ENCODE peak calls at places on chromosomes 4 and X, in nine cellular contexts. M, D, K, S, F, V, T, L and W are unnamed samples.
A peak's percentile ranks its signal among the peaks of the same experiment; 100 is the strongest.

GRCh38 chr4:2862528-2862927 is 18.9 kb downstream of the ADD1 start:
- DNase-seq in M (no peak), D (peak; percentile 50), K (no peak), S (no peak), F (peak; percentile 45), V (no peak), T (no peak), L (no peak), W (no peak)

GRCh38 chr4:20159516-20159915 is 92.2 kb upstream of the SLIT2 start:
- DNase-seq in M (no peak), D (no peak), K (no peak), S (no peak), F (no peak), V (no peak), T (no peak), L (no peak), W (no peak)

GRCh38 chr4:172127168-172127567 is 314.0 kb downstream of the GALNTL6 start:
- DNase-seq in M (no peak), D (no peak), K (no peak), S (no peak), F (no peak), V (no peak), T (no peak), L (no peak), W (no peak)

GRCh38 chr4:99720206-99720605 is 62.6 kb upstream of the C4orf54 start:
- DNase-seq in M (no peak), D (no peak), K (no peak), S (no peak), F (no peak), V (no peak), T (no peak), L (no peak), W (no peak)

GRCh38 chr4:142567620-142568451 is 278.3 kb downstream of the INPP4B start:
- DNase-seq in M (no peak), D (no peak), K (peak; percentile 35), S (no peak), F (peak; percentile 13), V (no peak), T (no peak), L (no peak), W (no peak)

GRCh38 chrX:16825306-16826035 is 39.2 kb downstream of the TXLNG start:
- DNase-seq in M (no peak), D (no peak), K (no peak), S (peak; percentile 29), F (peak; percentile 51), V (no peak), T (no peak), L (no peak), W (no peak)

GRCh38 chr4:176631611-176632010 is 161.1 kb downstream of the VEGFC start:
- DNase-seq in M (no peak), D (no peak), K (no peak), S (no peak), F (no peak), V (no peak), T (no peak), L (no peak), W (no peak)

GRCh38 chrX:41759817-41760216 is 35.8 kb downstream of the GPR82 start:
- DNase-seq in M (no peak), D (peak; percentile 10), K (no peak), S (peak; percentile 14), F (peak; percentile 39), V (no peak), T (no peak), L (no peak), W (peak; percentile 9)

GRCh38 chr4:153643406-153644016 is 40.6 kb upstream of the TLR2 start:
- DNase-seq in M (no peak), D (no peak), K (no peak), S (peak; percentile 69), F (peak; percentile 60), V (no peak), T (no peak), L (no peak), W (no peak)

GRCh38 chr4:84238247-84239090 is 260.6 kb downstream of the NKX6-1 start:
- DNase-seq in M (no peak), D (no peak), K (no peak), S (no peak), F (peak; percentile 64), V (no peak), T (no peak), L (no peak), W (no peak)

GRCh38 chr4:170849969-170850368 is 760.2 kb upstream of the AADAT start:
- DNase-seq in M (no peak), D (no peak), K (no peak), S (no peak), F (no peak), V (no peak), T (no peak), L (no peak), W (no peak)

GRCh38 chrX:130082244-130083106 is 27.8 kb downstream of the ELF4 start:
- DNase-seq in M (peak; percentile 73), D (peak; percentile 21), K (peak; percentile 37), S (no peak), F (no peak), V (peak; percentile 46), T (no peak), L (peak; percentile 92), W (no peak)

GRCh38 chr4:75135068-75135825 is 202.3 kb downstream of the PARM1 start:
- DNase-seq in M (no peak), D (no peak), K (no peak), S (no peak), F (no peak), V (no peak), T (no peak), L (no peak), W (no peak)

GRCh38 chr4:3827616-3828492 is 61.7 kb downstream of the ADRA2C start:
- DNase-seq in M (peak; percentile 82), D (peak; percentile 96), K (peak; percentile 95), S (peak; percentile 93), F (peak; percentile 25), V (no peak), T (peak; percentile 99), L (peak; percentile 83), W (no peak)

GRCh38 chr4:15690020-15690809 is 8.6 kb downstream of the FAM200B start:
- DNase-seq in M (no peak), D (no peak), K (no peak), S (no peak), F (peak; percentile 85), V (no peak), T (no peak), L (no peak), W (no peak)

GRCh38 chrX:48645669-48646068 is 37.9 kb upstream of the WAS start:
- DNase-seq in M (no peak), D (no peak), K (no peak), S (no peak), F (no peak), V (no peak), T (no peak), L (no peak), W (no peak)

GRCh38 chrX:48648299-48648698 is 35.3 kb upstream of the WAS start:
- DNase-seq in M (no peak), D (peak; percentile 64), K (peak; percentile 27), S (peak; percentile 49), F (peak; percentile 59), V (peak; percentile 8), T (peak; percentile 49), L (peak; percentile 73), W (peak; percentile 16)

GRCh38 chrX:48649109-48649508 is 34.5 kb upstream of the WAS start:
- DNase-seq in M (no peak), D (no peak), K (no peak), S (no peak), F (peak; percentile 70), V (no peak), T (no peak), L (no peak), W (no peak)
- H3K27ac ChIP-seq in M (no peak overlapping the region), D (no peak overlapping the region), K (no peak overlapping the region), S (no peak overlapping the region), F (peak overlapping the region; percentile 24), V (no peak overlapping the region), T (no peak overlapping the region), L (no peak overlapping the region), W (no peak overlapping the region)

GRCh38 chr4:144178414-144178813 is 37.9 kb upstream of the GYPA start:
- DNase-seq in M (no peak), D (no peak), K (no peak), S (no peak), F (no peak), V (no peak), T (no peak), L (no peak), W (no peak)
- H3K4me1 ChIP-seq in M (peaks cover 4% of the 10 kb centered on the region), D (no peaks in the 10 kb centered on the region), K (peaks cover 7% of the 10 kb centered on the region), S (no peaks in the 10 kb centered on the region), F (no peaks in the 10 kb centered on the region), V (peaks cover 3% of the 10 kb centered on the region), T (no peaks in the 10 kb centered on the region), L (peaks cover 5% of the 10 kb centered on the region), W (no peaks in the 10 kb centered on the region)

DNA sequence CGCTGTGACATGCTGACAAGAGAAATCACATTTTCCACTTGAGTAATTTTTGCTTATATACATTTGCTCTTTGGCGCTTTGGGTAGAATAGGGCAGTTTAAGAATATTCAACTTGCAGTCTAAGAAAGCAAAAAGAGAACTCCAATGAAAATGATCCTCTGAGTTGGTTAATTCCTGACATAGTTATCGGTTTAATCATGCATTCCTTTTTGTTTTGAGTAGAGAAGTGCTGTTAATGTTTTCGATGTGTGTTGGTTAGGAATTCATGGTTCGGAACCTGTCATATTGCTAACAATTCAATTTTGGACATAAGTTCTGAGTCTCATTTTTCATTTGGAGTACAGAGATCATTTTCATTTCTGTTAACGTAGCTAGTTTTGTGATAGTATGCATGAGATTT is 700.6 kb upstream of the PITX2 start:
- DNase-seq in M (no peak), D (no peak), K (no peak), S (no peak), F (peak; percentile 44), V (no peak), T (no peak), L (no peak), W (no peak)
- H3K36me3 ChIP-seq in M (no peaks in the 10 kb centered on the region), D (no peaks in the 10 kb centered on the region), K (no peaks in the 10 kb centered on the region), S (no peaks in the 10 kb centered on the region), F (no peaks in the 10 kb centered on the region), V (no peaks in the 10 kb centered on the region), T (no peaks in the 10 kb centered on the region), L (no peaks in the 10 kb centered on the region), W (no peaks in the 10 kb centered on the region)

DNA sequence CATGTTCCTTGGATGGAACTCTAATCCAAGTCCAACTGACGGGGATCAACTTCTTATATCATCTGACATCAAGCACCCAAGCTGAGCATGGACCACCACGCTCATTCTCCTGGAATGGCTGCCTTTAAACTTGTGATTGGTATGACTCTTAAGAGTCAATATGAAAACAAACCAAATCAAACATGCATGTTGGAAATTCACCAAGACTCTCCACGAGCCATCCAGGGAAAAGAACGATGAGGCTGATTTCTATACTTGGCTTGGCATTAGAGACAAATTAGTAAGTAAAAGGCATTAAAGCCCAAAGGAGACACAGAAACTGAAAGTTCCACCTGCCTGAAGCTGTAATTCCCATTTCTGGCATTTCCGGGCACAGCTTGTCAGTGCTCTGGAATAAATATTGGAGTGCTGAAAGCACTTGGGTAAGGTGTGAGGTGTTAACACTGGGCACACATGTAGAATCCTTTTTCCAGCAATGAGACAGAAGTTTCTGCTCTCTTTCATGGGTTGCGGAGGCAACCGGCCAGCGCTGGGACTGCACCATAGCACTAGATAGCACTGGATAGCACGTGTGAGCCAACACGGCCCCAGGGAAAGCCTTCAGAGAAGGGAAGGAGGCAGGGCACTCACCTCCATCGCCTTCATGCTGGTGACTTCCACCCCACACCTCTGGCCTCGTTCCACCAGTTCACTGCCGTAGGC is 42.1 kb upstream of the CENPU start:
- DNase-seq in M (no peak), D (no peak), K (no peak), S (no peak), F (no peak), V (no peak), T (peak; percentile 63), L (no peak), W (no peak)
- H3K27ac ChIP-seq in M (no peak overlapping the region), D (no peak overlapping the region), K (no peak overlapping the region), S (no peak overlapping the region), F (no peak overlapping the region), V (no peak overlapping the region), T (peak overlapping the region; percentile 5), L (no peak overlapping the region), W (no peak overlapping the region)